ENCODE peak calls at places on chromosomes 7 and 10, in four cellular contexts. One of them, this sample, is unnamed.

GRCh38 chr7:106369349-106369748 is 84.6 kb upstream of the NAMPT start:
- DNase-seq in pancreas: no peak
- DNase-seq in thoracic aorta: no peak
- DNase-seq in stomach: no peak
- DNase-seq in this sample: no peak

GRCh38 chr10:69629897-69630650 is at the start of gene FAM241B:
- DNase-seq in pancreas: peak; percentile 78
- DNase-seq in stomach: peak; percentile 80
- DNase-seq in thoracic aorta: no peak
- DNase-seq in this sample: no peak

GRCh38 chr7:36279251-36279925 is 110.3 kb upstream of the ANLN start:
- DNase-seq in thoracic aorta: no peak
- DNase-seq in stomach: no peak
- DNase-seq in pancreas: no peak
- DNase-seq in this sample: no peak

GRCh38 chr7:67470256-67470751 is 473.7 kb downstream of the TYW1 start:
- DNase-seq in stomach: no peak
- DNase-seq in pancreas: no peak
- DNase-seq in thoracic aorta: no peak
- DNase-seq in this sample: no peak

GRCh38 chr7:50346548-50347497 is 42.3 kb downstream of the IKZF1 start:
- DNase-seq in pancreas: no peak
- DNase-seq in stomach: no peak
- DNase-seq in thoracic aorta: no peak
- DNase-seq in this sample: no peak

GRCh38 chr7:150381785-150382122 is 2.6 kb downstream of the ZNF775 start:
- DNase-seq in pancreas: peak; percentile 20
- DNase-seq in stomach: no peak
- DNase-seq in thoracic aorta: no peak
- DNase-seq in this sample: no peak

GRCh38 chr10:1267568-1267967 is 211.4 kb downstream of the WDR37 start:
- DNase-seq in pancreas: no peak
- DNase-seq in thoracic aorta: no peak
- DNase-seq in stomach: no peak
- DNase-seq in this sample: no peak

GRCh38 chr10:33334170-33334838 is at the start of gene NRP1:
- DNase-seq in stomach: no peak
- DNase-seq in pancreas: peak; percentile 22
- DNase-seq in thoracic aorta: no peak
- DNase-seq in this sample: no peak

GRCh38 chr10:96835826-96836365 is 3.8 kb downstream of the LCOR start:
- DNase-seq in thoracic aorta: no peak
- DNase-seq in pancreas: no peak
- DNase-seq in stomach: no peak
- DNase-seq in this sample: no peak

GRCh38 chr7:105643384-105643783 is 62.1 kb upstream of the EFCAB10 start:
- DNase-seq in pancreas: no peak
- DNase-seq in stomach: no peak
- DNase-seq in thoracic aorta: no peak
- DNase-seq in this sample: no peak

GRCh38 chr7:107355616-107356015 is 114.2 kb upstream of the GPR22 start:
- DNase-seq in stomach: no peak
- DNase-seq in pancreas: no peak
- DNase-seq in thoracic aorta: no peak
- DNase-seq in this sample: no peak

GRCh38 chr10:30048768-30049507 is 10.4 kb downstream of the JCAD start:
- DNase-seq in thoracic aorta: no peak
- DNase-seq in pancreas: no peak
- DNase-seq in stomach: no peak
- DNase-seq in this sample: no peak

GRCh38 chr10:117946525-117947070 is 100.1 kb downstream of the RAB11FIP2 start:
- DNase-seq in stomach: no peak
- DNase-seq in pancreas: no peak
- DNase-seq in thoracic aorta: no peak
- DNase-seq in this sample: no peak

GRCh38 chr10:4549254-4549653 is 276.8 kb upstream of the AKR1E2 start:
- DNase-seq in thoracic aorta: no peak
- DNase-seq in pancreas: no peak
- DNase-seq in stomach: no peak
- DNase-seq in this sample: no peak

GRCh38 chr7:83306487-83306886 is 143.8 kb upstream of the PCLO start:
- DNase-seq in pancreas: no peak
- DNase-seq in stomach: no peak
- DNase-seq in thoracic aorta: no peak
- DNase-seq in this sample: no peak

GRCh38 chr7:22332481-22332880 is 24.5 kb downstream of the RAPGEF5 start:
- DNase-seq in pancreas: no peak
- DNase-seq in stomach: no peak
- DNase-seq in thoracic aorta: no peak
- DNase-seq in this sample: no peak

GRCh38 chr7:104978460-104978859 is 35.5 kb upstream of the KMT2E start:
- DNase-seq in stomach: no peak
- DNase-seq in pancreas: no peak
- DNase-seq in thoracic aorta: no peak
- DNase-seq in this sample: no peak

GRCh38 chr10:5943536-5943935 is 33.8 kb downstream of the IL15RA start:
- DNase-seq in stomach: no peak
- DNase-seq in thoracic aorta: no peak
- DNase-seq in pancreas: peak; percentile 57
- DNase-seq in this sample: no peak

GRCh38 chr10:50992356-50992866 is 81.9 kb upstream of the PRKG1 start:
- DNase-seq in thoracic aorta: no peak
- DNase-seq in stomach: no peak
- DNase-seq in pancreas: peak; percentile 31
- DNase-seq in this sample: no peak

GRCh38 chr7:155568961-155569360 is 22.6 kb upstream of the CNPY1 start:
- DNase-seq in thoracic aorta: no peak
- DNase-seq in pancreas: no peak
- DNase-seq in stomach: no peak
- DNase-seq in this sample: no peak

GRCh38 chr10:122495406-122496340 is 34.3 kb downstream of the HTRA1 start:
- DNase-seq in pancreas: no peak
- DNase-seq in stomach: no peak
- DNase-seq in thoracic aorta: no peak
- DNase-seq in this sample: no peak

GRCh38 chr7:92647652-92648051 is 57.5 kb upstream of the FAM133B start:
- DNase-seq in thoracic aorta: no peak
- DNase-seq in stomach: no peak
- DNase-seq in pancreas: no peak
- DNase-seq in this sample: no peak

GRCh38 chr7:137936509-137937201 is 65.2 kb downstream of the CREB3L2 start:
- DNase-seq in stomach: no peak
- DNase-seq in pancreas: no peak
- DNase-seq in thoracic aorta: no peak
- DNase-seq in this sample: no peak

GRCh38 chr7:129134356-129134972 is 10.0 kb upstream of the TSPAN33 start:
- DNase-seq in pancreas: no peak
- DNase-seq in thoracic aorta: no peak
- DNase-seq in stomach: no peak
- DNase-seq in this sample: no peak

GRCh38 chr10:9009505-9009904 is 955.0 kb downstream of the GATA3 start:
- DNase-seq in thoracic aorta: no peak
- DNase-seq in pancreas: no peak
- DNase-seq in stomach: no peak
- DNase-seq in this sample: no peak

GRCh38 chr7:41576176-41576575 is 126.7 kb downstream of the INHBA start:
- DNase-seq in thoracic aorta: no peak
- DNase-seq in pancreas: no peak
- DNase-seq in stomach: no peak
- DNase-seq in this sample: no peak

GRCh38 chr10:79203833-79204232 is 135.1 kb downstream of the ZMIZ1 start:
- DNase-seq in stomach: no peak
- DNase-seq in pancreas: no peak
- DNase-seq in thoracic aorta: no peak
- DNase-seq in this sample: no peak

GRCh38 chr7:69599879-69600764 is 1.8 kb downstream of the AUTS2 start:
- DNase-seq in thoracic aorta: no peak
- DNase-seq in stomach: no peak
- DNase-seq in pancreas: no peak
- DNase-seq in this sample: no peak

GRCh38 chr7:48594349-48594748 is 330.0 kb upstream of the CDC14C start:
- DNase-seq in thoracic aorta: no peak
- DNase-seq in pancreas: no peak
- DNase-seq in stomach: no peak
- DNase-seq in this sample: no peak

GRCh38 chr10:48614481-48615383 is 9.9 kb upstream of the ARHGAP22 start:
- DNase-seq in thoracic aorta: no peak
- DNase-seq in pancreas: no peak
- DNase-seq in stomach: no peak
- DNase-seq in this sample: no peak

GRCh38 chr10:103367782-103368518 is at the start of gene TAF5:
- DNase-seq in thoracic aorta: peak; percentile 76
- DNase-seq in stomach: peak; percentile 91
- DNase-seq in pancreas: peak; percentile 92
- DNase-seq in this sample: peak; percentile 69
- TF ChIP-seq CTCF in thoracic aorta: no peak
- TF ChIP-seq CTCF in stomach: no peak
- TF ChIP-seq CTCF in pancreas: no peak
- TF ChIP-seq CTCF in this sample: no peak

GRCh38 chr10:24695452-24695851 is 28.2 kb downstream of the ARHGAP21 start:
- DNase-seq in pancreas: no peak
- DNase-seq in thoracic aorta: no peak
- DNase-seq in stomach: no peak
- DNase-seq in this sample: no peak
- H3K27ac ChIP-seq in pancreas: no peak overlapping the region
- H3K27ac ChIP-seq in thoracic aorta: no peak overlapping the region
- H3K27ac ChIP-seq in stomach: no peak overlapping the region
- H3K27ac ChIP-seq in this sample: no peak overlapping the region

GRCh38 chr10:125148576-125148975 is 11.8 kb downstream of the CTBP2 start:
- DNase-seq in pancreas: no peak
- DNase-seq in thoracic aorta: no peak
- DNase-seq in stomach: no peak
- DNase-seq in this sample: no peak

GRCh38 chr10:125148021-125148439 is 12.3 kb downstream of the CTBP2 start:
- DNase-seq in pancreas: peak; percentile 58
- DNase-seq in thoracic aorta: no peak
- DNase-seq in stomach: no peak
- DNase-seq in this sample: no peak

GRCh38 chr10:125145636-125146035 is 14.7 kb downstream of the CTBP2 start:
- DNase-seq in stomach: no peak
- DNase-seq in pancreas: no peak
- DNase-seq in thoracic aorta: no peak
- DNase-seq in this sample: no peak

GRCh38 chr10:125144693-125145623 is 15.4 kb downstream of the CTBP2 start:
- DNase-seq in thoracic aorta: no peak
- DNase-seq in stomach: no peak
- DNase-seq in pancreas: no peak
- DNase-seq in this sample: no peak

GRCh38 chr10:125146791-125147604 is 13.4 kb downstream of the CTBP2 start:
- DNase-seq in thoracic aorta: no peak
- DNase-seq in stomach: peak; percentile 45
- DNase-seq in pancreas: no peak
- DNase-seq in this sample: no peak
- H3K4me1 ChIP-seq in thoracic aorta: peaks cover 91% of the 10 kb centered on the region
- H3K4me1 ChIP-seq in stomach: peaks cover 79% of the 10 kb centered on the region
- H3K4me1 ChIP-seq in pancreas: peaks cover 63% of the 10 kb centered on the region
- H3K4me1 ChIP-seq in this sample: peaks cover 100% of the 10 kb centered on the region

GRCh38 chr10:13665516-13666262 is 78.9 kb downstream of the PRPF18 start:
- DNase-seq in stomach: no peak
- DNase-seq in thoracic aorta: no peak
- DNase-seq in pancreas: no peak
- DNase-seq in this sample: no peak
- TF ChIP-seq CTCF in stomach: no peak
- TF ChIP-seq CTCF in thoracic aorta: no peak
- TF ChIP-seq CTCF in pancreas: no peak
- TF ChIP-seq CTCF in this sample: no peak

GRCh38 chr7:143372070-143372469 is 9.1 kb upstream of the ZYX start:
- DNase-seq in thoracic aorta: no peak
- DNase-seq in stomach: peak; percentile 52
- DNase-seq in pancreas: peak; percentile 51
- DNase-seq in this sample: no peak

GRCh38 chr7:143369678-143370651 is 7.5 kb upstream of the FAM131B start:
- DNase-seq in thoracic aorta: no peak
- DNase-seq in pancreas: no peak
- DNase-seq in stomach: no peak
- DNase-seq in this sample: no peak

GRCh38 chr7:143367972-143368371 is 5.5 kb upstream of the FAM131B start:
- DNase-seq in pancreas: no peak
- DNase-seq in thoracic aorta: no peak
- DNase-seq in stomach: peak; percentile 84
- DNase-seq in this sample: no peak

GRCh38 chr7:143373255-143373794 is 7.8 kb upstream of the ZYX start:
- DNase-seq in stomach: no peak
- DNase-seq in thoracic aorta: no peak
- DNase-seq in pancreas: no peak
- DNase-seq in this sample: no peak

DNA sequence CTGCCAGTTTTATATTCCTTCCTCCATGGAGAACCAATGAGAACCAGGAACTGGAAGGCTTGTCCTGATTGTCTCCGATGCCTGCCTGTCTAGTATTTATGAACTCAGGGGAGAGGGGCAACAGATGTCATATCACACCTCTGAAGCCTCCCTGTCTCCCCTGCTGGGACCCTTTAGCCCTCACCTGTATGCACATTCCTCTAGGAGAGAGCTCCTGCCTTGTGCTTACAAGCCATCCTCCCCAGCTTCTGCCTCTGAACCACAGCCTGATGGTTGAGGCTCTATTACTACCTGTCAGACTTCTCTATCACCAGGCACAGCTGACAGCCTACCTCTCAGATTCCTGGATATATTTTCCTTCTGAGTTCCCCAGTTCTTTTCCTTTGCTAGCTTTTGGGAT is 5.9 kb upstream of the FAM131B start:
- DNase-seq in stomach: no peak
- DNase-seq in pancreas: no peak
- DNase-seq in thoracic aorta: no peak
- DNase-seq in this sample: no peak
- H3K27ac ChIP-seq in stomach: no peak overlapping the region
- H3K27ac ChIP-seq in pancreas: no peak overlapping the region
- H3K27ac ChIP-seq in thoracic aorta: no peak overlapping the region
- H3K27ac ChIP-seq in this sample: no peak overlapping the region

DNA sequence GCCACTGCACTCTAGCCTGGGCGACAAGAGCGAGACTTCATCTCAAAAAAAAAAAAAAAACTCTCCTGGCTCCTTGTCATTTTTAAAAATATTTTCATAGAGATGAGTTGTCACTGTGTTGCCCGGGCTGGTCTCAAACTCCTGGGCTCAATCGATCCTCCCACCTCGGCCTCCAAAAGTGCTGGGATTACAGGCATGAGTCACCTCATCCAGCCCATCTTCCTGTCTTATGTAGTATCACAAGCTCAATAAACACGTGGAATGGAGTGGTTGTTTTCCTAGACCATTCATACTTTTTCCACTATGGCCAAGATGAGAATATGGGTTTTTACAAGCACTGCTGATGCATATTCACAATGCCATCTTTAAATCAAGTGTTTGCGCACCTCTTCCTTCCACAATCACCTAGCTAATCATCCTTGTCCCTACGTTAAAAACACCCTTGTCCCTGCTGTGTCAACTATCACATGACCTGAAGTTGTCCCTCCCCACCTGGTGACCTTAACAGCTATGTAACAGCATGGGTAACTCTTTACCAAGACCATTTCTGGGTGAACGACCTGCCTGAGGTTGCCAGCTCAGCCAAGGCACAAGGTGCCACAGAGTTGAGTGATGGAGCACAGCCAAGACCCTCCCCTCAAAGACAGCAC is 21.3 kb downstream of the DLG5 start:
- DNase-seq in pancreas: no peak
- DNase-seq in thoracic aorta: no peak
- DNase-seq in stomach: no peak
- DNase-seq in this sample: no peak
- H3K4me1 ChIP-seq in pancreas: peaks cover 3% of the 10 kb centered on the region
- H3K4me1 ChIP-seq in thoracic aorta: peaks cover 52% of the 10 kb centered on the region
- H3K4me1 ChIP-seq in stomach: peaks cover 40% of the 10 kb centered on the region
- H3K4me1 ChIP-seq in this sample: peaks cover 36% of the 10 kb centered on the region

GRCh38 chr7:44244282-44244681 is 43.5 kb downstream of the YKT6 start:
- DNase-seq in thoracic aorta: no peak
- DNase-seq in stomach: no peak
- DNase-seq in pancreas: no peak
- DNase-seq in this sample: no peak
- TF ChIP-seq CTCF in thoracic aorta: peak; percentile 32
- TF ChIP-seq CTCF in stomach: peak; percentile 14
- TF ChIP-seq CTCF in pancreas: no peak
- TF ChIP-seq CTCF in this sample: peak; percentile 10

This sample was measured in esophagus squamous epithelium.